ENCODE peak calls at places on chromosome 14, in nine cellular contexts. B is dorsolateral prefrontal cortex, T is tibial artery, C is cardiac fibroblast, Q is AG04450, E is fibroblast of mammary gland, S is IMR-90, L is fibroblast of pulmonary artery, W is PC-3. R is an unnamed sample.

GRCh38 chr14:71994416-71994815 is 62.2 kb downstream of the RGS6 start:
- DNase-seq in B (no peak), T (no peak), C (no peak), Q (no peak), E (no peak), S (no peak), L (no peak), W (no peak), R (no peak)

GRCh38 chr14:37034410-37035285 is 137.8 kb downstream of the SLC25A21 start:
- DNase-seq in B (peak), T (no peak), C (no peak), Q (peak), E (peak), S (peak), L (peak), W (no peak), R (no peak)

GRCh38 chr14:71264260-71264659 is 357.0 kb downstream of the PCNX1 start:
- DNase-seq in B (no peak), T (no peak), C (no peak), Q (no peak), E (no peak), S (no peak), L (no peak), W (no peak), R (no peak)

GRCh38 chr14:23563473-23564180 is 4.0 kb downstream of the AP1G2 start:
- DNase-seq in B (no peak), T (no peak), C (no peak), Q (no peak), E (no peak), S (no peak), L (no peak), W (no peak), R (no peak)

GRCh38 chr14:88990856-88991255 is 166.4 kb downstream of the TTC8 start:
- DNase-seq in B (no peak), T (no peak), C (no peak), Q (no peak), E (no peak), S (no peak), L (no peak), W (no peak), R (no peak)

GRCh38 chr14:106094654-106095189 is 568.3 kb downstream of the TMEM121 start:
- DNase-seq in B (no peak), T (no peak), C (no peak), Q (no peak), E (no peak), S (no peak), L (no peak), W (no peak), R (no peak)

GRCh38 chr14:24982472-24983155 is 67.3 kb downstream of the STXBP6 start:
- DNase-seq in B (no peak), T (no peak), C (peak), Q (peak), E (peak), S (peak), L (peak), W (peak), R (peak)

GRCh38 chr14:34222867-34223266 is 239.2 kb downstream of the SPTSSA start:
- DNase-seq in B (no peak), T (no peak), C (no peak), Q (no peak), E (no peak), S (no peak), L (no peak), W (no peak), R (no peak)

GRCh38 chr14:100810435-100810834 is 15.5 kb upstream of the MEG3 start:
- DNase-seq in B (no peak), T (no peak), C (no peak), Q (no peak), E (no peak), S (no peak), L (no peak), W (no peak), R (no peak)

GRCh38 chr14:57277062-57277461 is 8.3 kb downstream of the AP5M1 start:
- DNase-seq in B (no peak), T (no peak), C (no peak), Q (no peak), E (no peak), S (no peak), L (no peak), W (no peak), R (no peak)

GRCh38 chr14:71891970-71892369 is 40.3 kb upstream of the RGS6 start:
- DNase-seq in B (no peak), T (no peak), C (no peak), Q (no peak), E (no peak), S (no peak), L (no peak), W (no peak), R (no peak)

GRCh38 chr14:50910495-50911420 is 33.5 kb downstream of the PYGL start:
- DNase-seq in B (no peak), T (no peak), C (no peak), Q (no peak), E (no peak), S (no peak), L (no peak), W (no peak), R (peak)

GRCh38 chr14:73943083-73943482 is 6.8 kb downstream of the FAM161B start:
- DNase-seq in B (no peak), T (peak), C (peak), Q (peak), E (peak), S (peak), L (peak), W (peak), R (peak)

GRCh38 chr14:93219103-93219726 is 12.2 kb downstream of the UBR7 start:
- DNase-seq in B (no peak), T (no peak), C (peak), Q (no peak), E (peak), S (peak), L (peak), W (peak), R (peak)

GRCh38 chr14:47917344-47917954 is 242.0 kb upstream of the MDGA2 start:
- DNase-seq in B (peak), T (no peak), C (peak), Q (no peak), E (peak), S (peak), L (peak), W (peak), R (peak)

GRCh38 chr14:53167602-53168328 is 14.6 kb upstream of the DDHD1 start:
- DNase-seq in B (no peak), T (no peak), C (peak), Q (no peak), E (peak), S (peak), L (peak), W (no peak), R (no peak)

GRCh38 chr14:47674148-47674545 is 1.3 kb downstream of the MDGA2 start:
- DNase-seq in B (peak), T (no peak), C (no peak), Q (no peak), E (no peak), S (no peak), L (no peak), W (no peak), R (no peak)

GRCh38 chr14:64726585-64726890 is 22.3 kb downstream of the PLEKHG3 start:
- DNase-seq in B (no peak), T (no peak), C (no peak), Q (no peak), E (peak), S (peak), L (no peak), W (peak), R (peak)

GRCh38 chr14:105884808-105885281 is 358.5 kb downstream of the TMEM121 start:
- DNase-seq in B (no peak), T (peak), C (no peak), Q (no peak), E (no peak), S (no peak), L (no peak), W (no peak), R (no peak)

GRCh38 chr14:59919582-59920377 is at the start of gene LRRC9:
- DNase-seq in B (peak), T (no peak), C (peak), Q (no peak), E (no peak), S (no peak), L (peak), W (no peak), R (peak)

GRCh38 chr14:101721951-101722661 is 39.4 kb upstream of the PPP2R5C start:
- DNase-seq in B (peak), T (no peak), C (no peak), Q (no peak), E (peak), S (no peak), L (peak), W (peak), R (peak)

GRCh38 chr14:60965402-60965801 is 15.5 kb downstream of the TRMT5 start:
- DNase-seq in B (no peak), T (no peak), C (peak), Q (peak), E (peak), S (peak), L (peak), W (peak), R (peak)

GRCh38 chr14:73761621-73762355 is 47.6 kb upstream of the PNMA1 start:
- DNase-seq in B (no peak), T (no peak), C (no peak), Q (no peak), E (no peak), S (no peak), L (no peak), W (no peak), R (no peak)

DNA sequence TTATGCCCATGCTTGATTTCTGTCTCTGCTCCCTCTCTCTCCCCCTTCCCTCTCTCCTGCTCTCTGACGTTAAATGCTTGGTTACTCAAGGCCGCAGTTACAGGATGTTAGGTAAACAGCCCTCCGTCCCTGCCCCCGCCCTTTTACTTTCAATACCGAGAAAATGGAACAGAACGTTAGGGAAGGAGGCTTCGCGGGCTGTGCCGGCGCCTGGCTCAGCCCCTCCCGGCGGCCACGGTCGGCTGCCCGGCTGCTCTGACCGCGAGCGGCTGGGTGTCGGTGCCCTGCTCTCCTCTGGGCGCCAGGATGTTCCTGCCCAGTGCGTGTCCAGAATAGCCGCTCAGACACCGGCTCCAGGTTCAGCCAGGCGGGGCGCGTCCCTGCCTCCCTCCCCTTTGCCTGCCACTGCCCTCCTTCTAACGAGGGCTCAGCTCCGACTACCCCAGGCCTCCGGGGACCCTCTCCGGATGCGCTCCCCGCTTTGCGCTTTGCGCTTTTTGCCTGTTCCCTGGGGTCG is 166.1 kb downstream of the ADCK1 start:
- DNase-seq in B (no peak), T (no peak), C (peak), Q (no peak), E (peak), S (peak), L (peak), W (peak), R (peak)
- H3K4me3 ChIP-seq in B (peak), T (no peak), C (peak), Q (peak), E (no peak), S (peak), L (peak), W (peak), R (peak)

DNA sequence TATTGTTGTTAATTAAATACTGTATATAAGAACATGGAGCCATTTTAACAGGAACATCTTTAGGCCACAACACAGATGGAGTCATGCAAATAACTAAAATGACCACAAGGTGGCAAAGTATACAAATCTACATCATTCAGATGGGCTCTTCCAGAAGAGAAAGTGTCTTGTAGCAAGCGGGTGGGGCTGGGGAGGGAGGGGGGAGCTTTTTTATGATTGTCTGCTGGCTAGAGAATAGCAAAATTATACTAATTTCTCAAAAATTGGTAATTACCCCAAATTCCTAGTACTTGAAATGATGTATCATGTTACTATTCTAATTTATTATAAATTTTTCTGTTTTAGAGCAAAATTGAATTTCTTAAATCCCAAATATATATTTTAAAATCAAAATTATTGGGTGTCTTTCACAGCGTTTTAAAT is 378.7 kb downstream of the PRKD1 start:
- DNase-seq in B (no peak), T (no peak), C (peak), Q (peak), E (peak), S (peak), L (peak), W (peak), R (peak)
- TF ChIP-seq CTCF in B (peak), T (peak), C (peak), Q (peak), E (peak), S (peak), L (peak), W (peak), R (peak)

DNA sequence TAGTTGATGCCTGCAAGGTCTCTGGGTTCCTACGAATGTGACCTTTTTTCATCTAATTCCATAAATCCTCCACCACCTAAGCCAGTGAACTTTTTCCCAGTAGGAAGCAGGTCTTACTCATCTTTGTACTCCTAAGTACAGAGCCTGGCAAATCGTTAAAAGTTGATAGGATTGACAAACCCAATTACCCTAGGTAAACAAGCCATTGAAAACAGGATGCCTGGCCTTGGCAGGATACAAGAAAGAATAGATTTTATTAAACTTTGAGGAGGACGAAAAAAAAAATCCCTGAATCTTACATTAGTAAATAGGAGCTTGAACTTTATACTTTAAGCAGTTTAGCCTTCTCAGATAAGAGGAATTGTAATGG is 5.6 kb downstream of the TBPL2 start:
- DNase-seq in B (no peak), T (no peak), C (no peak), Q (no peak), E (no peak), S (no peak), L (no peak), W (peak), R (no peak)
- H3K4me3 ChIP-seq in B (no peak), T (no peak), C (no peak), Q (no peak), E (no peak), S (no peak), L (no peak), W (peak), R (no peak)

DNA sequence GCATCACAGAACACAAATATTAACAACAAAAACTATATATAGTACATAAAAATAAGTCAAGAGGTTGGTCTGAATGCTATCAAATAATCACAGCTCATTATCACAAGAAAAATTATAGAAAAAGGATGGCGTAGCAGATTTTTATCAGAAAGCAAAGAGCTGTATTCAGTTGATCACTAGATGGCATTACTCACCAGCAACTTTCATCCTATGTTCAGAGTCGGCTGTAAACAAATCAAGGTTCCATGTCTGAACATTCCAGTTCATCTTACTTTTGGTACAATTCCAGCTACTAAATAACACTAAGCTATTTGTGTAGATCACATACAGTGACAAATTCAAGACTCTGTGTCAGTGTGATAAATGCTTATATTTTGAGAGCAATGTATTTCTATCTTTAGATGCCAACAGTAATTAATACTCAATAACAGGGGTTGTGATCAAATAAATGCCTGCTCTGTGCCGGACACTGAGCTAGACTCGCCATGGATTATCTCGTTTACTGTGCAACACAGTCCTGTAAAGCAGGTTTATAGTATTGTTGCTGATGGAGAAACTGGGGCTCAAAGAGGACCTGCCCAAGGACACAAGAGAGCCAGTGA is 30.1 kb downstream of the NRDE2 start:
- DNase-seq in B (no peak), T (no peak), C (peak), Q (peak), E (peak), S (peak), L (peak), W (peak), R (peak)
- TF ChIP-seq CTCF in B (peak), T (peak), C (peak), Q (peak), E (peak), S (peak), L (peak), W (peak), R (peak)

R was measured in epithelial cell of esophagus.